ENCODE peak calls at places on chromosomes 1 and 21, in seven cellular contexts. W, Q, F, Z, J, V and X are unnamed samples.

GRCh38 chr1:201145816-201146215 is 8.5 kb downstream of the TMEM9 start:
- DNase-seq in J (no peak), Q (no peak), W (no peak), V (no peak), Z (peak), F (no peak), X (no peak)

GRCh38 chr1:16249838-16250241 is 12.9 kb upstream of the CPLANE2 start:
- DNase-seq in Z (peak), F (no peak), Q (peak), W (peak), V (peak), J (no peak), X (peak)

GRCh38 chr1:211259596-211260126 is 495 bp downstream of the RCOR3 start:
- DNase-seq in F (peak), W (peak), V (no peak), Z (peak), J (no peak), Q (peak), X (peak)

GRCh38 chr21:35222021-35222420 is 172.9 kb upstream of the RUNX1 start:
- DNase-seq in W (no peak), Z (no peak), J (no peak), Q (no peak), F (no peak), V (no peak), X (no peak)

GRCh38 chr21:31387560-31388186 is 43.6 kb upstream of the TIAM1 start:
- DNase-seq in V (no peak), W (no peak), Q (no peak), F (no peak), Z (no peak), J (no peak), X (no peak)

GRCh38 chr21:42690586-42690985 is 37.2 kb downstream of the PDE9A start:
- DNase-seq in Z (peak), V (no peak), F (no peak), W (no peak), J (no peak), Q (no peak), X (no peak)

GRCh38 chr1:43802356-43802755 is 95.0 kb downstream of the ST3GAL3 start:
- DNase-seq in W (no peak), Q (no peak), Z (no peak), V (no peak), J (no peak), F (no peak), X (no peak)

GRCh38 chr1:6414443-6414844 is 5.3 kb downstream of the HES2 start:
- DNase-seq in Q (peak), Z (no peak), F (peak), J (peak), W (peak), V (peak), X (peak)

GRCh38 chr1:191895462-191896058 is 262.7 kb upstream of the RGS18 start:
- DNase-seq in W (no peak), J (no peak), Z (no peak), F (no peak), Q (no peak), V (no peak), X (no peak)

GRCh38 chr1:51414811-51415210 is 84.4 kb upstream of the TTC39A start:
- DNase-seq in Z (no peak), J (no peak), Q (no peak), W (no peak), V (no peak), F (no peak), X (no peak)

GRCh38 chr1:103056423-103056822 is 51.9 kb downstream of the COL11A1 start:
- DNase-seq in W (peak), V (no peak), F (no peak), J (no peak), Z (no peak), Q (no peak), X (peak)

GRCh38 chr1:113891631-113892220 is 4.3 kb upstream of the BCL2L15 start:
- DNase-seq in V (no peak), W (no peak), J (no peak), F (no peak), Q (no peak), Z (no peak), X (no peak)

GRCh38 chr1:1436634-1437032 is 1.1 kb downstream of the VWA1 start:
- DNase-seq in J (no peak), V (no peak), W (no peak), Z (no peak), F (no peak), Q (no peak), X (no peak)

GRCh38 chr1:200888349-200888838 is 6.3 kb upstream of the INAVA start:
- DNase-seq in V (peak), J (no peak), Q (peak), F (peak), W (peak), Z (no peak), X (no peak)

GRCh38 chr1:31736675-31737074 is 27.5 kb downstream of the ADGRB2 start:
- DNase-seq in Q (no peak), F (no peak), W (no peak), V (no peak), J (no peak), Z (no peak), X (no peak)

GRCh38 chr1:227883641-227884301 is 64.0 kb downstream of the WNT9A start:
- DNase-seq in Z (peak), W (no peak), V (no peak), F (no peak), J (no peak), Q (no peak), X (no peak)

GRCh38 chr21:34630536-34631143 is 15.7 kb upstream of the RCAN1 start:
- DNase-seq in V (peak), Z (no peak), W (peak), Q (no peak), F (no peak), J (peak), X (peak)

GRCh38 chr1:150567341-150567716 is 12.1 kb downstream of the MCL1 start:
- DNase-seq in J (no peak), Q (no peak), Z (peak), V (no peak), F (no peak), W (peak), X (no peak)

GRCh38 chr1:7704214-7705047 is 66.7 kb upstream of the VAMP3 start:
- DNase-seq in F (peak), Z (peak), Q (peak), W (peak), V (peak), J (peak), X (peak)

GRCh38 chr1:102529446-102529845 is 532.7 kb upstream of the OLFM3 start:
- DNase-seq in W (no peak), Z (no peak), J (no peak), F (no peak), V (peak), Q (no peak), X (no peak)